ENCODE peak calls at places on chromosomes 6 and 20, in ten cellular contexts. One of them, this sample, is unnamed.

GRCh38 chr20:4812216-4812615 is 90.5 kb downstream of the PRND start:
- DNase-seq in ovary: no peak
- DNase-seq in sigmoid colon: no peak
- DNase-seq in fibroblast of the aortic adventitia: no peak
- DNase-seq in spleen: no peak
- DNase-seq in SK-N-SH: no peak
- DNase-seq in fibroblast of mammary gland: no peak
- DNase-seq in astrocyte: no peak
- DNase-seq in brain microvascular endothelial cell: no peak
- DNase-seq in RWPE2: no peak
- DNase-seq in this sample: no peak

GRCh38 chr6:75855047-75855446 is 106.0 kb downstream of the MYO6 start:
- DNase-seq in RWPE2: no peak
- DNase-seq in fibroblast of the aortic adventitia: peak
- DNase-seq in brain microvascular endothelial cell: peak
- DNase-seq in SK-N-SH: peak
- DNase-seq in ovary: peak
- DNase-seq in spleen: no peak
- DNase-seq in fibroblast of mammary gland: peak
- DNase-seq in astrocyte: peak
- DNase-seq in sigmoid colon: no peak
- DNase-seq in this sample: no peak

GRCh38 chr6:149501201-149501600 is 16.4 kb upstream of the ZC3H12D start:
- DNase-seq in brain microvascular endothelial cell: no peak
- DNase-seq in spleen: no peak
- DNase-seq in sigmoid colon: no peak
- DNase-seq in fibroblast of the aortic adventitia: no peak
- DNase-seq in SK-N-SH: no peak
- DNase-seq in astrocyte: no peak
- DNase-seq in ovary: no peak
- DNase-seq in RWPE2: no peak
- DNase-seq in fibroblast of mammary gland: no peak
- DNase-seq in this sample: no peak

GRCh38 chr20:4951299-4951698 is 50.0 kb downstream of the SLC23A2 start:
- DNase-seq in brain microvascular endothelial cell: peak
- DNase-seq in sigmoid colon: peak
- DNase-seq in ovary: peak
- DNase-seq in SK-N-SH: no peak
- DNase-seq in fibroblast of the aortic adventitia: peak
- DNase-seq in spleen: no peak
- DNase-seq in fibroblast of mammary gland: peak
- DNase-seq in RWPE2: no peak
- DNase-seq in astrocyte: peak
- DNase-seq in this sample: no peak

GRCh38 chr6:143513410-143513809 is 1.9 kb upstream of the FUCA2 start:
- DNase-seq in fibroblast of the aortic adventitia: no peak
- DNase-seq in sigmoid colon: no peak
- DNase-seq in spleen: peak
- DNase-seq in fibroblast of mammary gland: no peak
- DNase-seq in SK-N-SH: peak
- DNase-seq in RWPE2: no peak
- DNase-seq in astrocyte: no peak
- DNase-seq in brain microvascular endothelial cell: no peak
- DNase-seq in ovary: no peak
- DNase-seq in this sample: no peak

GRCh38 chr6:91678679-91679078 is 1091.8 kb upstream of the MAP3K7 start:
- DNase-seq in fibroblast of mammary gland: no peak
- DNase-seq in ovary: no peak
- DNase-seq in SK-N-SH: no peak
- DNase-seq in spleen: no peak
- DNase-seq in sigmoid colon: no peak
- DNase-seq in astrocyte: no peak
- DNase-seq in brain microvascular endothelial cell: no peak
- DNase-seq in fibroblast of the aortic adventitia: no peak
- DNase-seq in RWPE2: no peak
- DNase-seq in this sample: no peak

GRCh38 chr20:62055106-62055861 is 10.4 kb downstream of the TAF4 start:
- DNase-seq in brain microvascular endothelial cell: no peak
- DNase-seq in ovary: peak
- DNase-seq in SK-N-SH: no peak
- DNase-seq in spleen: peak
- DNase-seq in fibroblast of the aortic adventitia: no peak
- DNase-seq in sigmoid colon: no peak
- DNase-seq in fibroblast of mammary gland: no peak
- DNase-seq in astrocyte: no peak
- DNase-seq in RWPE2: peak
- DNase-seq in this sample: no peak

GRCh38 chr6:161407581-161407980 is 133.7 kb upstream of the AGPAT4 start:
- DNase-seq in sigmoid colon: no peak
- DNase-seq in fibroblast of the aortic adventitia: peak
- DNase-seq in ovary: no peak
- DNase-seq in brain microvascular endothelial cell: peak
- DNase-seq in astrocyte: peak
- DNase-seq in fibroblast of mammary gland: peak
- DNase-seq in spleen: no peak
- DNase-seq in RWPE2: no peak
- DNase-seq in SK-N-SH: no peak
- DNase-seq in this sample: no peak

GRCh38 chr20:37901667-37902503 is 1.0 kb upstream of the VSTM2L start:
- DNase-seq in sigmoid colon: no peak
- DNase-seq in spleen: no peak
- DNase-seq in SK-N-SH: peak
- DNase-seq in brain microvascular endothelial cell: peak
- DNase-seq in fibroblast of mammary gland: peak
- DNase-seq in fibroblast of the aortic adventitia: peak
- DNase-seq in astrocyte: peak
- DNase-seq in ovary: no peak
- DNase-seq in RWPE2: no peak
- DNase-seq in this sample: peak

GRCh38 chr20:37904008-37904675 is 1.2 kb downstream of the VSTM2L start:
- DNase-seq in astrocyte: no peak
- DNase-seq in fibroblast of the aortic adventitia: no peak
- DNase-seq in sigmoid colon: no peak
- DNase-seq in fibroblast of mammary gland: no peak
- DNase-seq in RWPE2: peak
- DNase-seq in brain microvascular endothelial cell: no peak
- DNase-seq in SK-N-SH: no peak
- DNase-seq in spleen: no peak
- DNase-seq in ovary: no peak
- DNase-seq in this sample: no peak

GRCh38 chr20:37904845-37905244 is 1.9 kb downstream of the VSTM2L start:
- DNase-seq in fibroblast of the aortic adventitia: no peak
- DNase-seq in ovary: no peak
- DNase-seq in spleen: no peak
- DNase-seq in SK-N-SH: no peak
- DNase-seq in RWPE2: no peak
- DNase-seq in sigmoid colon: no peak
- DNase-seq in astrocyte: no peak
- DNase-seq in fibroblast of mammary gland: no peak
- DNase-seq in brain microvascular endothelial cell: no peak
- DNase-seq in this sample: no peak

GRCh38 chr20:37902504-37903313 is at the start of gene VSTM2L:
- DNase-seq in ovary: no peak
- DNase-seq in fibroblast of mammary gland: peak
- DNase-seq in spleen: peak
- DNase-seq in sigmoid colon: peak
- DNase-seq in brain microvascular endothelial cell: peak
- DNase-seq in RWPE2: peak
- DNase-seq in fibroblast of the aortic adventitia: peak
- DNase-seq in SK-N-SH: peak
- DNase-seq in astrocyte: peak
- DNase-seq in this sample: peak

DNA sequence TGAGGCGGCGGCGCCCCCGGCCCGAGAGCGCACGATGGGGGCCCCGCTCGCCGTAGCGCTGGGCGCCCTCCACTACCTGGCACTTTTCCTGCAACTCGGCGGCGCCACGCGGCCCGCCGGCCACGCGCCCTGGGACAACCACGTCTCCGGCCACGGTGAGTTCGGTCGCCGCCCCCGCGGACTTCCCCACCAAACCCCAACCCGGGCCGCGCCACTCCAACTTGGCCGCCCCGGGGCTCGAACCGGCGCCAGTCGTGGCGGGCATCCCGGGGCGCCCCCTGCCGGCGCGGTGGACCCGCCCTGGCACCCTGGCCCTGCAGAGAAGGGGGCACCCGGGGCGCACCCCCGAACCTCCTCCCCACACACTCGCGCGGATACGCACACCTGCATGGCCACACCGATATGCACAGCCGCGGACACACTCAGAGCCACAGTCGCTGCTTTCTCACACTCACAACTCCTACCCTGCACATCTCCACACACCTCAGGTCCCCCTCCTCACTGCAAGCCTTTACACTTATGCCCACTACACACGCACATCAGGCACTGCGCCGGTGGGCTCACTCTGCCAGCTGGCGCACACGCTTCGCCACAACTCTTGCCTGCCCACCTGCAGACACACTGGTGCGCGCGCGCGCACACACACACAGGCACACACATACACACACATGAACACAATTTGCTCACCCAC is 535 bp downstream of the VSTM2L start:
- DNase-seq in brain microvascular endothelial cell: no peak
- DNase-seq in spleen: no peak
- DNase-seq in sigmoid colon: no peak
- DNase-seq in fibroblast of the aortic adventitia: no peak
- DNase-seq in astrocyte: no peak
- DNase-seq in SK-N-SH: peak
- DNase-seq in ovary: no peak
- DNase-seq in fibroblast of mammary gland: no peak
- DNase-seq in RWPE2: peak
- DNase-seq in this sample: no peak
- TF ChIP-seq CTCF in brain microvascular endothelial cell: peak
- TF ChIP-seq CTCF in spleen: no peak
- TF ChIP-seq CTCF in sigmoid colon: peak
- TF ChIP-seq CTCF in fibroblast of the aortic adventitia: no peak
- TF ChIP-seq CTCF in astrocyte: peak
- TF ChIP-seq CTCF in SK-N-SH: peak
- TF ChIP-seq CTCF in ovary: no peak
- TF ChIP-seq CTCF in fibroblast of mammary gland: no peak
- TF ChIP-seq CTCF in RWPE2: peak
- TF ChIP-seq CTCF in this sample: peak

DNA sequence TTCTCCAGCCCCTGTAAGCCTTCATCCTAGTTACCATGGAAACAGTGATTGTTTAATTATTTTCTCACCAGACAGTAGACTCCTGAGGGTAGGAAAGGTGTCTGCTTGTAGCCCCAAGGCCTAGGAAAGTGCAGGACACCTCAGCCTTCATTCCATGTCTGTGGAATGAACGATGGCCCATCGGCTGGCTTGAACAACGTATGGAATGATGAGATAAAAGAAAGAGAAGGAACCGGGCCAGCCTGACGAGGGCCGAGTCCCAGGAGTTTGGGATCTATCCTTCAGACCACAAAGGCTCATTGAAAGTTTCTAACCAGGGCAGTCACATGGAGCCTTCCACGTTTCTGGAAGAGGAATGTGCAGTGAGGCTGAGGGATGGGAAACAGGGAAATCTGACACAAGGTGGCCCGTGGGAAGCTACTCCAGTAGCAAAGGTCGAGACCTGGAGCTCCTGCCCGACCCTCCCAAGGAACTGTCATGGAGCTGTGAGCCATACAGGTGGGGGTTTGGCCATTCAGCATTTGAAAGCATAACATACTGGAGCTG is 46.1 kb downstream of the PRDM1 start:
- DNase-seq in fibroblast of mammary gland: no peak
- DNase-seq in brain microvascular endothelial cell: no peak
- DNase-seq in ovary: no peak
- DNase-seq in fibroblast of the aortic adventitia: no peak
- DNase-seq in sigmoid colon: no peak
- DNase-seq in spleen: no peak
- DNase-seq in RWPE2: no peak
- DNase-seq in astrocyte: no peak
- DNase-seq in SK-N-SH: no peak
- DNase-seq in this sample: no peak
- H3K4me3 ChIP-seq in fibroblast of mammary gland: no peak
- H3K4me3 ChIP-seq in brain microvascular endothelial cell: no peak
- H3K4me3 ChIP-seq in ovary: no peak
- H3K4me3 ChIP-seq in fibroblast of the aortic adventitia: no peak
- H3K4me3 ChIP-seq in sigmoid colon: no peak
- H3K4me3 ChIP-seq in spleen: no peak
- H3K4me3 ChIP-seq in RWPE2: no peak
- H3K4me3 ChIP-seq in astrocyte: no peak
- H3K4me3 ChIP-seq in SK-N-SH: no peak
- H3K4me3 ChIP-seq in this sample: no peak

GRCh38 chr6:118168421-118168820 is 261.4 kb downstream of the SLC35F1 start:
- DNase-seq in fibroblast of mammary gland: no peak
- DNase-seq in spleen: no peak
- DNase-seq in ovary: no peak
- DNase-seq in brain microvascular endothelial cell: peak
- DNase-seq in astrocyte: no peak
- DNase-seq in SK-N-SH: no peak
- DNase-seq in RWPE2: no peak
- DNase-seq in fibroblast of the aortic adventitia: no peak
- DNase-seq in sigmoid colon: no peak
- DNase-seq in this sample: no peak
- TF ChIP-seq CTCF in fibroblast of mammary gland: no peak
- TF ChIP-seq CTCF in spleen: no peak
- TF ChIP-seq CTCF in ovary: no peak
- TF ChIP-seq CTCF in brain microvascular endothelial cell: no peak
- TF ChIP-seq CTCF in astrocyte: no peak
- TF ChIP-seq CTCF in SK-N-SH: no peak
- TF ChIP-seq CTCF in RWPE2: no peak
- TF ChIP-seq CTCF in fibroblast of the aortic adventitia: no peak
- TF ChIP-seq CTCF in sigmoid colon: no peak
- TF ChIP-seq CTCF in this sample: no peak

GRCh38 chr6:106122941-106123337 is 36.8 kb downstream of the PRDM1 start:
- DNase-seq in ovary: no peak
- DNase-seq in fibroblast of the aortic adventitia: no peak
- DNase-seq in astrocyte: no peak
- DNase-seq in SK-N-SH: no peak
- DNase-seq in RWPE2: no peak
- DNase-seq in sigmoid colon: no peak
- DNase-seq in spleen: no peak
- DNase-seq in brain microvascular endothelial cell: no peak
- DNase-seq in fibroblast of mammary gland: no peak
- DNase-seq in this sample: no peak

GRCh38 chr6:106128981-106129761 is 43.0 kb downstream of the PRDM1 start:
- DNase-seq in RWPE2: no peak
- DNase-seq in ovary: no peak
- DNase-seq in sigmoid colon: no peak
- DNase-seq in astrocyte: peak
- DNase-seq in spleen: no peak
- DNase-seq in SK-N-SH: no peak
- DNase-seq in fibroblast of mammary gland: peak
- DNase-seq in brain microvascular endothelial cell: peak
- DNase-seq in fibroblast of the aortic adventitia: peak
- DNase-seq in this sample: no peak

GRCh38 chr6:106124015-106124414 is 37.9 kb downstream of the PRDM1 start:
- DNase-seq in RWPE2: no peak
- DNase-seq in fibroblast of the aortic adventitia: no peak
- DNase-seq in fibroblast of mammary gland: no peak
- DNase-seq in brain microvascular endothelial cell: no peak
- DNase-seq in spleen: no peak
- DNase-seq in SK-N-SH: no peak
- DNase-seq in ovary: no peak
- DNase-seq in astrocyte: no peak
- DNase-seq in sigmoid colon: no peak
- DNase-seq in this sample: no peak

GRCh38 chr6:106124437-106125423 is 38.6 kb downstream of the PRDM1 start:
- DNase-seq in astrocyte: no peak
- DNase-seq in fibroblast of the aortic adventitia: no peak
- DNase-seq in RWPE2: no peak
- DNase-seq in spleen: no peak
- DNase-seq in fibroblast of mammary gland: no peak
- DNase-seq in sigmoid colon: no peak
- DNase-seq in ovary: no peak
- DNase-seq in brain microvascular endothelial cell: no peak
- DNase-seq in SK-N-SH: no peak
- DNase-seq in this sample: no peak

DNA sequence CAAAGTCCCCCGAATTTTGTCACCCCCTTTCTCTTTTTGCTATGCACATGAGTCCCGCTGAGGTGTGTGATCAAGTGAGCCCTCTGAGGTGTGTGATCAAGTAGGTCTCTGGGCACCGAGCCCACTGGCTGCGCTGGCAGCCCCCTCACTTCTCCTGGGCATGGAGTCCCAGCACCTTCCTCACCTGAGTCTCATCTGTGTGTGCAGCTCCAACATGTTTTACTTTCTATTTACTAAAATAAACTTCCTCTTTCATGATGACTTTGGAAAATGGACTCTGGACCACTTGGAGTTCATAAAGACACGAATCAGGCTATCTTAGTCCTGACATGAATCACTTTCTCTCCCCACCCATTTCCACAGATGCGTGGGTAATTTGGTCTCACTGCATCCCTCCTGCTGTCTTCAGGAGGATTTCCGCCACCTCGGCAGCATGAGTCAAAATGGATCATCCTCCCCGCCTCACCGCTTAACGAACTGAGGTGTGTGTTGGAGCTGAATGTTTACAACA is 39.8 kb downstream of the PRDM1 start:
- DNase-seq in fibroblast of the aortic adventitia: no peak
- DNase-seq in fibroblast of mammary gland: no peak
- DNase-seq in brain microvascular endothelial cell: no peak
- DNase-seq in sigmoid colon: no peak
- DNase-seq in RWPE2: no peak
- DNase-seq in astrocyte: no peak
- DNase-seq in SK-N-SH: no peak
- DNase-seq in ovary: no peak
- DNase-seq in spleen: no peak
- DNase-seq in this sample: peak
- H3K4me3 ChIP-seq in fibroblast of the aortic adventitia: no peak
- H3K4me3 ChIP-seq in fibroblast of mammary gland: no peak
- H3K4me3 ChIP-seq in brain microvascular endothelial cell: no peak
- H3K4me3 ChIP-seq in sigmoid colon: no peak
- H3K4me3 ChIP-seq in RWPE2: no peak
- H3K4me3 ChIP-seq in astrocyte: no peak
- H3K4me3 ChIP-seq in SK-N-SH: no peak
- H3K4me3 ChIP-seq in ovary: no peak
- H3K4me3 ChIP-seq in spleen: no peak
- H3K4me3 ChIP-seq in this sample: no peak